ENCODE peak calls at places on chromosomes 7 and 10, in six cellular contexts. K is stimulated activated naive CD8-positive, alpha-beta T cell treated with anti-CD3 and anti-CD28 coated beads, Interleukin-15, amount 100 ng/mL, for 72 hours; M is T-helper 2 cell; G is GM18507; B is endothelial cell; A is astrocyte. R is an unnamed sample.
A peak's percentile ranks its signal among the peaks of the same experiment; 100 is the strongest.

GRCh38 chr10:59373071-59373470 is 10.7 kb upstream of the FAM13C start:
- DNase-seq in K (no peak), M (no peak), G (no peak), B (no peak), A (peak; percentile 67), R (no peak)

GRCh38 chr10:117550042-117550441 is 7.5 kb downstream of the EMX2 start:
- DNase-seq in K (no peak), M (no peak), G (no peak), B (no peak), A (no peak), R (no peak)

GRCh38 chr10:79179404-79180309 is 110.9 kb downstream of the ZMIZ1 start:
- DNase-seq in K (no peak), M (no peak), G (no peak), B (peak; percentile 52), A (peak; percentile 35), R (no peak)

GRCh38 chr10:99346247-99346646 is 17.1 kb downstream of the CNNM1 start:
- DNase-seq in K (no peak), M (no peak), G (no peak), B (no peak), A (peak; percentile 53), R (no peak)

GRCh38 chr7:24075426-24075810 is 208.6 kb upstream of the NPY start:
- DNase-seq in K (no peak), M (no peak), G (no peak), B (no peak), A (no peak), R (no peak)

GRCh38 chr7:125423444-125424155 is 494.0 kb upstream of the POT1 start:
- DNase-seq in K (no peak), M (no peak), G (no peak), B (no peak), A (peak; percentile 47), R (no peak)

GRCh38 chr7:82319674-82320118 is 123.9 kb downstream of the CACNA2D1 start:
- DNase-seq in K (no peak), M (no peak), G (no peak), B (no peak), A (peak; percentile 84), R (peak; percentile 70)

GRCh38 chr7:36966636-36967035 is 242.3 kb upstream of the AOAH start:
- DNase-seq in K (no peak), M (no peak), G (no peak), B (no peak), A (peak; percentile 12), R (no peak)

GRCh38 chr7:131502810-131503545 is 53.5 kb downstream of the PODXL start:
- DNase-seq in K (no peak), M (no peak), G (no peak), B (no peak), A (no peak), R (no peak)

GRCh38 chr7:32164341-32164996 is 94.3 kb upstream of the PDE1C start:
- DNase-seq in K (no peak), M (no peak), G (no peak), B (no peak), A (peak; percentile 78), R (no peak)

GRCh38 chr7:153682628-153683027 is 369.6 kb upstream of the DPP6 start:
- DNase-seq in K (no peak), M (no peak), G (no peak), B (no peak), A (no peak), R (no peak)

GRCh38 chr10:131743190-131744151 is 157.3 kb upstream of the PPP2R2D start:
- DNase-seq in K (peak; percentile 6), M (no peak), G (peak; percentile 25), B (no peak), A (no peak), R (no peak)

GRCh38 chr10:78319371-78319770 is 285.7 kb downstream of the RPS24 start:
- DNase-seq in K (no peak), M (no peak), G (no peak), B (no peak), A (no peak), R (no peak)

GRCh38 chr10:79181680-79182079 is 112.9 kb downstream of the ZMIZ1 start:
- DNase-seq in K (no peak), M (no peak), G (no peak), B (no peak), A (no peak), R (no peak)

GRCh38 chr10:71661942-71662341 is 57.6 kb downstream of the C10orf105 start:
- DNase-seq in K (no peak), M (no peak), G (no peak), B (no peak), A (no peak), R (no peak)

GRCh38 chr7:29684787-29685650 is 121.3 kb upstream of the WIPF3 start:
- DNase-seq in K (peak; percentile 58), M (peak; percentile 11), G (no peak), B (peak; percentile 79), A (peak; percentile 60), R (peak; percentile 84)

GRCh38 chr7:92781117-92781720 is 55.2 kb downstream of the CDK6 start:
- DNase-seq in K (no peak), M (no peak), G (no peak), B (no peak), A (no peak), R (no peak)

GRCh38 chr10:30639946-30640786 is 10.6 kb upstream of the LYZL2 start:
- DNase-seq in K (no peak), M (no peak), G (peak; percentile 22), B (no peak), A (peak; percentile 36), R (no peak)

GRCh38 chr10:91541481-91541880 is 91.4 kb downstream of the PPP1R3C start:
- DNase-seq in K (no peak), M (no peak), G (no peak), B (no peak), A (peak; percentile 27), R (no peak)

GRCh38 chr10:14736600-14737081 is 38.1 kb downstream of the FAM107B start:
- DNase-seq in K (no peak), M (no peak), G (no peak), B (no peak), A (peak; percentile 84), R (no peak)

GRCh38 chr10:75926763-75927162 is 495.3 kb downstream of the LRMDA start:
- DNase-seq in K (peak; percentile 2), M (no peak), G (no peak), B (no peak), A (no peak), R (peak; percentile 64)

GRCh38 chr10:60896715-60897114 is 47.3 kb downstream of the RHOBTB1 start:
- DNase-seq in K (no peak), M (no peak), G (no peak), B (no peak), A (peak; percentile 46), R (no peak)

GRCh38 chr7:81367335-81367801 is 402.5 kb downstream of the HGF start:
- DNase-seq in K (no peak), M (no peak), G (no peak), B (no peak), A (peak; percentile 67), R (no peak)

GRCh38 chr10:48234295-48234694 is 40.2 kb downstream of the FRMPD2 start:
- DNase-seq in K (no peak), M (no peak), G (no peak), B (no peak), A (no peak), R (no peak)

GRCh38 chr7:150586068-150586777 is 19.0 kb downstream of the GIMAP4 start:
- DNase-seq in K (no peak), M (no peak), G (no peak), B (no peak), A (no peak), R (no peak)

GRCh38 chr10:108629843-108630242 is 1293.5 kb downstream of the XPNPEP1 start:
- DNase-seq in K (no peak), M (no peak), G (no peak), B (no peak), A (peak; percentile 8), R (no peak)

GRCh38 chr7:27128034-27128433 is 2.5 kb downstream of the HOXA4 start:
- DNase-seq in K (no peak), M (no peak), G (no peak), B (no peak), A (peak; percentile 67), R (no peak)

GRCh38 chr10:29486466-29486865 is 148.3 kb downstream of the SVIL start:
- DNase-seq in K (peak; percentile 52), M (no peak), G (no peak), B (no peak), A (no peak), R (no peak)

GRCh38 chr7:157541295-157541608 is 204.4 kb downstream of the DNAJB6 start:
- DNase-seq in K (no peak), M (no peak), G (no peak), B (no peak), A (no peak), R (no peak)

GRCh38 chr7:29929018-29929807 is 60.4 kb downstream of the SCRN1 start:
- DNase-seq in K (no peak), M (no peak), G (no peak), B (no peak), A (no peak), R (no peak)

GRCh38 chr10:127968659-127969058 is 61.8 kb downstream of the PTPRE start:
- DNase-seq in K (no peak), M (no peak), G (no peak), B (no peak), A (peak; percentile 40), R (no peak)

GRCh38 chr10:52447931-52448353 is 133.9 kb downstream of the DKK1 start:
- DNase-seq in K (no peak), M (no peak), G (no peak), B (no peak), A (peak; percentile 53), R (no peak)

GRCh38 chr7:140656548-140657515 is 15.9 kb upstream of the ADCK2 start:
- DNase-seq in K (no peak), M (no peak), G (no peak), B (no peak), A (peak; percentile 10), R (peak; percentile 80)

GRCh38 chr10:30432631-30433285 is 1.2 kb upstream of the MAP3K8 start:
- DNase-seq in K (no peak), M (no peak), G (no peak), B (no peak), A (no peak), R (no peak)

R was measured in stomach.